ENCODE peak calls at places on chromosomes 16 and 17, in six cellular contexts. U is heart left ventricle; D is mesothelial cell of epicardium; F is BE2C; X is A549; B is CD4-positive, alpha-beta T cell. O is an unnamed sample.

GRCh38 chr17:10471853-10472252 is 2.5 kb upstream of the MYH4 start:
- DNase-seq in F (no peak), B (no peak), D (no peak), U (no peak), X (no peak), O (no peak)

GRCh38 chr16:66984902-66985311 is 3.5 kb upstream of the CES4A start:
- DNase-seq in F (no peak), D (no peak), U (no peak), B (no peak), X (no peak), O (no peak)

GRCh38 chr16:85554791-85555548 is 58.2 kb upstream of the GSE1 start:
- DNase-seq in U (peak; percentile 74), D (no peak), F (peak; percentile 63), X (peak; percentile 52), B (no peak), O (peak; percentile 55)

GRCh38 chr17:5951912-5952311 is 118.3 kb upstream of the WSCD1 start:
- DNase-seq in F (no peak), B (no peak), U (no peak), D (no peak), X (no peak), O (no peak)

GRCh38 chr17:58325976-58326468 is 2.6 kb downstream of the TSPOAP1 start:
- DNase-seq in D (no peak), U (no peak), X (peak; percentile 34), F (no peak), B (no peak), O (no peak)

GRCh38 chr16:79429276-79430128 is 171.0 kb downstream of the MAF start:
- DNase-seq in X (no peak), B (no peak), D (no peak), U (no peak), F (no peak), O (no peak)

GRCh38 chr17:70159980-70160379 is 9.4 kb upstream of the KCNJ2 start:
- DNase-seq in B (no peak), U (no peak), X (no peak), F (no peak), D (no peak), O (no peak)

GRCh38 chr16:24689128-24689527 is 40.3 kb upstream of the TNRC6A start:
- DNase-seq in F (peak; percentile 59), D (no peak), U (no peak), B (no peak), X (peak; percentile 85), O (no peak)

GRCh38 chr16:89102035-89102776 is 8.6 kb downstream of the ACSF3 start:
- DNase-seq in X (no peak), F (no peak), U (no peak), D (no peak), B (no peak), O (no peak)

GRCh38 chr16:71358464-71359031 is at the start of gene CALB2:
- DNase-seq in F (peak; percentile 77), X (peak; percentile 46), D (peak; percentile 68), B (peak; percentile 45), U (peak; percentile 51), O (peak; percentile 68)

GRCh38 chr17:60231234-60231633 is 81.5 kb downstream of the CA4 start:
- DNase-seq in D (no peak), X (peak; percentile 44), F (peak; percentile 15), B (no peak), U (no peak), O (no peak)

GRCh38 chr16:81366316-81366932 is 51.7 kb downstream of the GAN start:
- DNase-seq in F (no peak), B (no peak), D (no peak), X (peak; percentile 67), U (no peak), O (no peak)

GRCh38 chr17:11499881-11500280 is 98.4 kb upstream of the DNAH9 start:
- DNase-seq in B (no peak), D (no peak), F (no peak), U (no peak), X (no peak), O (no peak)
- TF ChIP-seq CTCF in B (no peak), D (no peak), F (no peak), U (no peak), X (no peak), O (no peak)

GRCh38 chr16:49704586-49705155 is 151.2 kb downstream of the ZNF423 start:
- DNase-seq in U (no peak), B (no peak), F (peak; percentile 49), X (no peak), D (no peak), O (no peak)
- TF ChIP-seq CTCF in U (no peak), B (no peak), F (peak; percentile 54), X (no peak), D (no peak), O (no peak)

DNA sequence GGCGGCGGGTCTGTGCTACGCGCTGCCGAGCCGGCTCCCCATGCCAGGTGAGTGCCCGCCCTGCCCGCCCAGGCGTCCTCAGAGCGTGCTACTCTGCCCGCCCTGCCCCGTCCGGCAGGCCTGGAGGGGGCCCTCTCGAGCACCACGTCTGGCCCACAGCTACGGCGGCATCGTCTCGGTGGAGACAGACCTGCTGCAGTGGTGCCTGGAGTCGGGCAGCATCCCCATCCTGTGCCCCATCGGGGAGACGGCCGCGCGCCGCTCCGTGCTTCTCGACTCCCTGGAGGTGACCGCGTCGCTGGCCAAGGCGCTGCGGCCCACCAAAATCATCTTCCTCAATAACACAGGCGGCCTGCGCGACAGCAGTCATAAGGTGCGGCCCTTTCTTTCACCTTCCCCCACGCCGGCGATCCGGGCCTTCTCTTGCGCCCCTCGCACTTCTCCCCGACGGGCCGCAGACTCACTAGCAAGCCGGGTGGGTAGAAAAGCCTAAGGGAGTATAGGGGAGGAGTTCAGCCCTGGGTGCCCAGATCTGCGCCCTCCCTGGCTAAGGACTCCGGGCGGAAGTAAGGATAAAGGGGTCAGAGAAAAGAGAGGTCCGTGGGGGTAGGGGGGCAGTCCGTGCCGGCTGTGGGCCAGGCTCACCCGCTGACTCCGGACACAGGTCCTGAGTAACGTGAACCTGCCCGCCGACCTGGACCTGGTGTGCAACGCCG is 1.6 kb downstream of the NAGS start:
- DNase-seq in D (no peak), X (peak; percentile 32), U (peak; percentile 16), B (no peak), F (peak; percentile 68), O (peak; percentile 49)
- TF ChIP-seq CTCF in D (no peak), X (no peak), U (peak; percentile 13), B (peak; percentile 9), F (peak; percentile 23), O (no peak)

DNA sequence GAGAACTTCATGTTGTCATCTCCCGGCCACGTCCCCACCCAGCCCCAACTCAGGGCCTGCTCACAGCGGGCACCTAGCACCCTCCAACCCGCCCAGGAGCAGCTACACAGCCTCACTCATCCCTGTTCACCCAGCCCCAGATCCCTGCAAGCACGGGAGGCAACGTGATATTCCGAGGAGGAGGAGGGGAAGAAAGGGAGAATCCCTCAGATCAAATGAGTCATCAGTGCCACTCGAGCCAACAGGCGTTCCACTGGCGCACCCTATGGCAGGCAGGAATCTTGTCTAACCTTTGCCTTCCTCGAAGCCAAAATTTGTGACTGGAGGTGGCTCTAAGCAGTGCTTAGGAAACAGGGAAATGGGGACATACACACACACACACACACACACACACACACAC is 14.0 kb upstream of the NUBP1 start:
- DNase-seq in D (no peak), X (peak; percentile 80), F (peak; percentile 32), U (no peak), B (no peak), O (no peak)
- TF ChIP-seq CTCF in D (no peak), X (peak; percentile 31), F (no peak), U (no peak), B (no peak), O (no peak)

GRCh38 chr16:552171-552570 is 8.0 kb upstream of the PRR35 start:
- DNase-seq in B (no peak), U (no peak), X (no peak), D (no peak), F (no peak), O (no peak)

GRCh38 chr16:554640-555413 is 5.4 kb upstream of the PRR35 start:
- DNase-seq in F (peak; percentile 59), X (no peak), D (no peak), U (no peak), B (no peak), O (no peak)

GRCh38 chr16:555528-556478 is 4.4 kb upstream of the PRR35 start:
- DNase-seq in D (no peak), F (peak; percentile 60), B (no peak), X (no peak), U (no peak), O (no peak)

GRCh38 chr16:553601-554296 is 6.4 kb upstream of the PRR35 start:
- DNase-seq in F (no peak), B (no peak), D (no peak), U (no peak), X (no peak), O (no peak)

DNA sequence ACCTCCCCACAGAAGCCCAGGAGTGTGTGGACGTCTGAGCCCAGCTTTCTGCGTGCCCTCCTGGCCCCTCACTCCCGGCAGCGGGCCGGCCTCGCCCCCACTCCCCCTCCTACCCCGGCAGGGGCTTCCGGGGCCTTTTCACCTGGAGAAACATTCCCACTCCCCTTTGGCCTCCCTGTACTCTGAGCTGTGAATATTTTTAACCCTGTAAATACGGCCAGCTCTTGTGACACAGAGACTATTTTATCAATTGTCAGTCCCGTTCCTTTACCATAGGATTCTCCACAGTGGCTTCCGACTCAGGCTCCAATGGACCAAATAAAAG is 5.9 kb upstream of the PRR35 start:
- DNase-seq in U (no peak), D (no peak), B (no peak), X (no peak), F (no peak), O (no peak)
- TF ChIP-seq CTCF in U (no peak), D (no peak), B (no peak), X (no peak), F (no peak), O (no peak)

GRCh38 chr16:159136-159849 is 6.5 kb upstream of the HBM start:
- DNase-seq in X (no peak), U (no peak), F (no peak), B (no peak), D (no peak), O (no peak)

GRCh38 chr16:165539-166374 is at the start of gene HBM:
- DNase-seq in U (no peak), D (no peak), F (no peak), X (no peak), B (no peak), O (no peak)

GRCh38 chr16:160691-161190 is 5.0 kb upstream of the HBM start:
- DNase-seq in F (no peak), D (no peak), X (no peak), B (no peak), U (no peak), O (no peak)

GRCh38 chr16:165218-165538 is 600 bp upstream of the HBM start:
- DNase-seq in U (no peak), F (no peak), D (no peak), B (no peak), X (no peak), O (no peak)

DNA sequence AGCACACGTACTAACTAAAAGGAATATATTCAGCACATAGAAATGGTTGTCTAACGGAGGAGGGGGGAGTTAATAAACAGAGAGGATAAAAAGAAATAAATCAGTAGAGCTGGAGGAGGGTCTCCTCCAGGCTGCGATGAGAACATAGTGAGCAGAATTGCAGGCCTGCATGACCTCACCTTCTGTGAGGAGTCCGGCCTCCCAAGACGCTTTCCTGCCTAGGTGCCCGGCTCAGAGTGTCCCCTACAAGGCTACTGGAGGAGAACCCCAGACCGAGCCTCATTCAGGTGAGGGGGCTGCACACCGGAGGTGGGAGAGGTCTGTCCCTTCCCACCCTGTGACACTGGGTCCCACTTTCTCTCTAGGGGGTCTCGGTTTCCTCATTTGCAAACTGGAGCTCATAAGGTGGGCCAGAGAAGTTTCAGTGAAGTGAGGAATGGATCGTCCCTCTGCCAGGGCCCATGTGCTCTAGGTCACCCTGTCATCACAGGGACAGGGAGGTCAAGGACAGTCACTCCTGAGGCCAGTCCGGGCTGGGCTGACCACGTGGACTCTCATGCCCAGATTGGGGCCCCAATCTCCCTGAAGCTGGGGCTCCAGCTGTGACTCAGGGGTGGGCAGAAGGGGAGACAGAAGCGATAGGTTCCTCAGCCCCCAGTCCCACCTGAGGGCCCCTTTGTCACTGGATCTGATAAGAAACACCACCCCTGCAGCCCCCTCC is 3.3 kb upstream of the HBM start:
- DNase-seq in X (no peak), D (no peak), U (no peak), F (no peak), B (no peak), O (no peak)
- TF ChIP-seq CTCF in X (no peak), D (no peak), U (no peak), F (no peak), B (no peak), O (no peak)